ENCODE peak calls at places on chromosome 4, in five cellular contexts. N is endothelial cell, P is epithelial cell of esophagus, T is fibroblast of lung, R is right lobe of liver. B is an unnamed sample.

GRCh38 chr4:78057135-78057599 is at the start of gene FRAS1:
- DNase-seq in R (no peak), N (peak; percentile 62), P (peak; percentile 24), T (peak; percentile 30), B (peak; percentile 40)

GRCh38 chr4:141046255-141046654 is 87.0 kb downstream of the RNF150 start:
- DNase-seq in N (no peak), P (peak; percentile 93), T (peak; percentile 95), R (no peak), B (no peak)

GRCh38 chr4:174189392-174190029 is 94.0 kb downstream of the FBXO8 start:
- DNase-seq in T (no peak), R (no peak), P (no peak), N (no peak), B (no peak)

GRCh38 chr4:140277576-140277975 is 95.9 kb upstream of the SCOC start:
- DNase-seq in P (peak; percentile 29), R (no peak), N (no peak), T (no peak), B (no peak)

GRCh38 chr4:136918772-136919171 is 613.5 kb downstream of the PCDH18 start:
- DNase-seq in R (no peak), N (no peak), T (no peak), P (peak; percentile 73), B (no peak)

GRCh38 chr4:80058740-80059139 is 14.3 kb downstream of the ANTXR2 start:
- DNase-seq in R (no peak), P (no peak), T (peak; percentile 11), N (no peak), B (peak; percentile 42)

GRCh38 chr4:19026281-19026680 is 1004.7 kb upstream of the LCORL start:
- DNase-seq in P (no peak), T (peak; percentile 11), N (no peak), R (no peak), B (no peak)

GRCh38 chr4:14925471-14925870 is 76.8 kb upstream of the CPEB2 start:
- DNase-seq in N (no peak), P (no peak), R (no peak), T (no peak), B (no peak)

GRCh38 chr4:31088600-31089230 is 368.5 kb downstream of the PCDH7 start:
- DNase-seq in T (peak; percentile 90), N (no peak), P (peak; percentile 41), R (no peak), B (no peak)

GRCh38 chr4:16779028-16779675 is 119.3 kb downstream of the LDB2 start:
- DNase-seq in N (no peak), P (no peak), R (no peak), T (peak; percentile 57), B (no peak)

GRCh38 chr4:125315571-125316390 is 1.0 kb downstream of the FAT4 start:
- DNase-seq in P (peak; percentile 58), N (peak; percentile 65), T (peak; percentile 61), R (peak; percentile 65), B (peak; percentile 37)

GRCh38 chr4:74123065-74123728 is 24.2 kb upstream of the CXCL2 start:
- DNase-seq in P (peak; percentile 53), N (no peak), T (peak; percentile 82), R (peak; percentile 83), B (no peak)

GRCh38 chr4:77821775-77822174 is 2.6 kb upstream of the CNOT6L start:
- DNase-seq in T (no peak), R (no peak), P (no peak), N (no peak), B (no peak)

GRCh38 chr4:67871867-67872266 is 11.9 kb downstream of the TMPRSS11D start:
- DNase-seq in R (no peak), T (peak; percentile 65), P (peak; percentile 80), N (no peak), B (peak; percentile 32)

GRCh38 chr4:140952709-140953108 is 180.6 kb downstream of the RNF150 start:
- DNase-seq in N (no peak), T (peak; percentile 59), P (peak; percentile 86), R (no peak), B (no peak)

GRCh38 chr4:84366111-84366510 is 133.0 kb downstream of the NKX6-1 start:
- DNase-seq in N (no peak), T (no peak), R (no peak), P (no peak), B (no peak)

GRCh38 chr4:25874641-25875040 is 11.9 kb upstream of the SEL1L3 start:
- DNase-seq in P (no peak), R (no peak), T (no peak), N (no peak), B (no peak)

GRCh38 chr4:145177906-145178538 is 2.4 kb downstream of the OTUD4 start:
- DNase-seq in T (peak; percentile 34), R (no peak), N (no peak), P (peak; percentile 50), B (no peak)

GRCh38 chr4:82482387-82482786 is 52.0 kb downstream of the ENOPH1 start:
- DNase-seq in P (no peak), N (no peak), T (no peak), R (no peak), B (no peak)

GRCh38 chr4:64305565-64306254 is 103.5 kb downstream of the TECRL start:
- DNase-seq in R (no peak), P (no peak), T (no peak), N (no peak), B (no peak)

GRCh38 chr4:8238061-8238511 is 31.5 kb upstream of the HTRA3 start:
- DNase-seq in P (peak; percentile 69), N (no peak), R (peak; percentile 45), T (no peak), B (no peak)

GRCh38 chr4:133150643-133151300 is 1.7 kb downstream of the PCDH10 start:
- DNase-seq in T (peak; percentile 12), N (peak; percentile 35), P (peak; percentile 23), R (no peak), B (peak; percentile 12)

GRCh38 chr4:153467897-153468262 is 1.7 kb downstream of the TMEM131L start:
- DNase-seq in R (no peak), P (no peak), N (no peak), T (peak; percentile 46), B (no peak)

GRCh38 chr4:106603471-106603870 is 234.9 kb upstream of the GIMD1 start:
- DNase-seq in T (no peak), P (no peak), N (no peak), R (no peak), B (no peak)
- TF ChIP-seq CTCF in T (no peak), P (no peak), N (no peak), R (no peak), B (no peak)

GRCh38 chr4:112185334-112185733 is 40.1 kb downstream of the FAM241A start:
- DNase-seq in N (no peak), P (no peak), R (no peak), T (no peak), B (no peak)

GRCh38 chr4:112184438-112184837 is 39.2 kb downstream of the FAM241A start:
- DNase-seq in N (no peak), R (no peak), P (no peak), T (no peak), B (no peak)

GRCh38 chr4:112185740-112186670 is 40.8 kb downstream of the FAM241A start:
- DNase-seq in P (peak; percentile 21), T (peak; percentile 42), N (no peak), R (no peak), B (no peak)

GRCh38 chr4:112190684-112191083 is 40.9 kb upstream of the AP1AR start:
- DNase-seq in T (no peak), R (no peak), N (no peak), P (no peak), B (no peak)

DNA sequence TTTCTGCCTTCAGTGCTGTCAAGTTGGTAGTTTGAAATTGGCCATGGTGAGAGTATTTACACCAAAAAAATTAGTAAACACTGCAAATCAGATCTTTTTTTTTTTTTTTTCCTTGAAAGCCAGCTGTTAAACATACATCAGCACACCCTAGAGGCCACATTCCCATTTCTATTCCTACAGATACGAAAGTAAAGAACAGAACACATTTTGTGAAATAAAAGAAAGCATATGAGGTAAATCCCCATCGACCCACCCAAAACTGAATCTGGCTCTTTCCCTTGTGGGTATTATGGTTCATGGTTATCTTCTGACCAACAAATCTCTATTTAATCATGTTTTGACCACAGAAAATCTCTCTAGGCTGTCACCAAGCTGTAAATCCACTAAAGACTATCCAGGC is 41.8 kb upstream of the AP1AR start:
- DNase-seq in N (no peak), P (peak; percentile 11), R (no peak), T (peak; percentile 62), B (no peak)
- TF ChIP-seq CTCF in N (no peak), P (peak; percentile 27), R (peak; percentile 21), T (peak; percentile 27), B (no peak)

DNA sequence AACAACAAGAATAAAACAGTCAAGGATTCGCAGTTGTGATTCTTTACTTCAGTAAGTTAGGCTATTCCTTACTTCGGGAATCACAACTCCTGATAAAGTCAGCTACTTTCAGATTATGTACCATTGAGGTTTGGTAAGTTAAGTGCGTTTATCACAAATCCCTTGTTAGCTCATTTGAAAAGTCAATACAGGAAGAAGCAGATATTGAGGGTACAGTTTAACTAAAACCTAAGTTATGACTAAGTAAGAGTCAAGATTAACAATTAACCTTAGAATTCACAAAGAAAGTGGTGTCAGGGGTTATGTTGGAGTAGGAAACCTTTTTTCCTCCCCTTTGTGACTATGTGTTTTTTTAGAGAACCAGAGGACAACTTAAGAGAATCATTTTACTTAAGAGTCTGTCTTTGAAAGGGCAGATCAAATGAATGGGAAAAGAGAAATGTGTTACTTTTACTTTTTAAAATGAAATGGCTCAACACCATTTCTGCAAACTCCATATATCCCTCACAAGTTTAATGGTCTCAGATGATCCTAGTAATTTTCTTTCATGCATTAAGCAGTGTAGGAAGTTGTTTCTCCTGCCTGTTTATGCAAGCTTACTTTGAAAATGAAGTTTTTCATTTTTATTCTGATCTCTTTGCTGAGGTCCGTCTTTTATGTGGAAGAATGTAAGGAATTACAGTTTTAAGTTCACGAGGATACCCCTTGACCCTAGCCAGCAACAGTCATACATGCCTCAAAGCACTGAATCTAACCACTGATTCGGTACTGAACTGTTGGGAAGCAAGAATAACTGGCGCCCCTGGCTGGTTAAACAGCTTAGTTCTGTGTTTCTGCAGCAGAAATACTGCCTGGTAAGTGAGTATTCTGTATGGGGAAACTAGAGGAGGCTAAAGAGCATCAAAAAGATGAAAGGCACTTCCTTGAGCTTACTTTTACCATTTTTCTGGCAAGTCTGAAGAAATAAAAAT is 211.7 kb downstream of the SLC4A4 start:
- DNase-seq in N (no peak), P (peak; percentile 8), T (peak; percentile 72), R (no peak), B (no peak)
- TF ChIP-seq CTCF in N (no peak), P (peak; percentile 4), T (peak; percentile 43), R (no peak), B (no peak)

GRCh38 chr4:152015597-152016324 is 255.0 kb upstream of the GATB start:
- DNase-seq in T (no peak), P (no peak), R (no peak), N (no peak), B (no peak)

GRCh38 chr4:152020073-152020472 is 259.3 kb upstream of the GATB start:
- DNase-seq in T (no peak), N (no peak), P (no peak), R (no peak), B (no peak)

GRCh38 chr4:152014280-152014679 is 253.5 kb upstream of the GATB start:
- DNase-seq in N (no peak), R (no peak), P (no peak), T (no peak), B (peak; percentile 37)

GRCh38 chr4:152011469-152011868 is 250.7 kb upstream of the GATB start:
- DNase-seq in T (no peak), N (no peak), R (no peak), P (no peak), B (no peak)

DNA sequence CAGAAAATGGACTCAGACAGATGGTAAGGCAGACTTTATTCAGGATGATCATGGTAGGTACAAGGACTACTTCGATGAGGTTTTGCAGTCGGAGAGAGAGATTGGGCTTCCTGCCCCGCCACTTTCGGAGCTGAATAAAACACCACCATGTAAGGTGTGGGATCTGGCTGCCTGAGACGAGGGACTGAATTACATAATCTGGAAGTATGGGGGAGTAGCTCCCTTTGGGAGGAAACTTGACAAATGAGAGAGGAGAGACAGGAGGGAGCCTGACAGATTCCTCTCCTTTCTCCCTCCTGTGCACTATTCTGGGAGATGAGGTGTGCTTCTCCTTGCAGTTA is 255.5 kb upstream of the GATB start:
- DNase-seq in N (no peak), T (no peak), R (no peak), P (no peak), B (no peak)
- TF ChIP-seq CTCF in N (no peak), T (no peak), R (no peak), P (no peak), B (no peak)